ENCODE peak calls at places on chromosomes 16 and 17, in seven cellular contexts. U is lower leg skin; H is stimulated activated CD4-positive, alpha-beta T cell treated with anti-CD3 and anti-CD28 coated beads, TNF-alpha, amount 100 ng/mL, for 48 hours; P is ovary; N is NCI-H2107; Z is activated T-helper 9 cell treated with anti-CD3 and anti-CD28 coated beads, Interleukin-2, amount 50 U/mL, for 16 hours; A is cardiac septum. F is an unnamed sample.

GRCh38 chr17:31404028-31404949 is 12.8 kb downstream of the RAB11FIP4 start:
- DNase-seq in A (peak; percentile 68), P (no peak), N (no peak), Z (no peak), H (no peak), U (no peak), F (no peak)

GRCh38 chr16:241866-242265 is 7.2 kb downstream of the FAM234A start:
- DNase-seq in Z (no peak), P (no peak), U (no peak), H (no peak), N (no peak), A (no peak), F (no peak)

GRCh38 chr16:578870-579405 is 9.2 kb downstream of the PIGQ start:
- DNase-seq in Z (peak; percentile 31), U (no peak), P (peak; percentile 77), A (peak; percentile 85), H (no peak), N (no peak), F (peak; percentile 85)

GRCh38 chr16:69329369-69330285 is 761 bp downstream of the PDF start:
- DNase-seq in P (peak; percentile 66), U (no peak), A (peak; percentile 76), H (no peak), N (no peak), Z (peak; percentile 47), F (no peak)

GRCh38 chr17:65345261-65346060 is 208.3 kb downstream of the RGS9 start:
- DNase-seq in U (no peak), H (no peak), Z (no peak), N (no peak), A (no peak), P (no peak), F (no peak)

GRCh38 chr17:78697846-78698343 is 84.2 kb downstream of the CYTH1 start:
- DNase-seq in P (no peak), A (no peak), Z (no peak), H (no peak), U (no peak), N (no peak), F (no peak)

GRCh38 chr17:19796457-19796856 is 48.4 kb upstream of the ALDH3A1 start:
- DNase-seq in H (no peak), P (no peak), N (no peak), U (no peak), Z (no peak), A (no peak), F (no peak)

GRCh38 chr16:66798162-66798561 is 3.2 kb downstream of the TERB1 start:
- DNase-seq in P (no peak), U (no peak), N (no peak), H (no peak), A (no peak), Z (no peak), F (no peak)

GRCh38 chr17:78724544-78724943 is 57.5 kb downstream of the CYTH1 start:
- DNase-seq in Z (no peak), U (no peak), A (no peak), N (no peak), P (no peak), H (no peak), F (peak; percentile 60)